ENCODE peak calls at places on chromosomes 5 and 9, in five cellular contexts. M is gastrocnemius medialis, S is hepatocyte, F is Panc1, H is A549. Q is an unnamed sample.

GRCh38 chr9:99457981-99458380 is 235.9 kb downstream of the SEC61B start:
- DNase-seq in F (no peak), S (no peak), M (no peak), H (no peak), Q (no peak)

GRCh38 chr5:34886718-34887117 is 28.6 kb downstream of the RAD1 start:
- DNase-seq in M (no peak), F (no peak), H (no peak), S (no peak), Q (no peak)

GRCh38 chr5:173774212-173774850 is 113.8 kb upstream of the CPEB4 start:
- DNase-seq in M (peak), S (no peak), H (no peak), F (no peak), Q (no peak)

GRCh38 chr9:70539526-70539925 is 125.1 kb upstream of the KLF9 start:
- DNase-seq in F (no peak), H (no peak), M (no peak), S (no peak), Q (no peak)

GRCh38 chr5:180271205-180271604 is 20.7 kb downstream of the MAPK9 start:
- DNase-seq in H (no peak), M (no peak), F (no peak), S (no peak), Q (no peak)

GRCh38 chr5:20300110-20300509 is 312.1 kb upstream of the CDH18 start:
- DNase-seq in M (no peak), S (no peak), H (no peak), F (no peak), Q (no peak)

GRCh38 chr9:109520475-109521132 is 22.5 kb upstream of the PTPN3 start:
- DNase-seq in H (peak), F (peak), M (no peak), S (peak), Q (peak)

GRCh38 chr5:58868931-58869330 is 286.1 kb downstream of the RAB3C start:
- DNase-seq in F (no peak), H (no peak), M (no peak), S (no peak), Q (no peak)

GRCh38 chr5:125756456-125756855 is 666.8 kb upstream of the GRAMD2B start:
- DNase-seq in F (no peak), M (no peak), S (no peak), H (no peak), Q (no peak)

GRCh38 chr9:6109571-6109970 is 94.1 kb upstream of the RANBP6 start:
- DNase-seq in F (no peak), H (no peak), M (no peak), S (no peak), Q (no peak)

GRCh38 chr9:108088916-108089315 is 599.3 kb upstream of the KLF4 start:
- DNase-seq in M (no peak), H (no peak), S (no peak), F (no peak), Q (no peak)

GRCh38 chr9:108095496-108095895 is 605.9 kb upstream of the KLF4 start:
- DNase-seq in F (no peak), M (no peak), S (no peak), H (no peak), Q (no peak)

GRCh38 chr9:108093773-108094675 is 604.5 kb upstream of the KLF4 start:
- DNase-seq in S (peak), F (peak), M (no peak), H (peak), Q (no peak)

GRCh38 chr9:108099854-108100253 is 610.3 kb upstream of the KLF4 start:
- DNase-seq in H (no peak), F (no peak), S (no peak), M (no peak), Q (no peak)

DNA sequence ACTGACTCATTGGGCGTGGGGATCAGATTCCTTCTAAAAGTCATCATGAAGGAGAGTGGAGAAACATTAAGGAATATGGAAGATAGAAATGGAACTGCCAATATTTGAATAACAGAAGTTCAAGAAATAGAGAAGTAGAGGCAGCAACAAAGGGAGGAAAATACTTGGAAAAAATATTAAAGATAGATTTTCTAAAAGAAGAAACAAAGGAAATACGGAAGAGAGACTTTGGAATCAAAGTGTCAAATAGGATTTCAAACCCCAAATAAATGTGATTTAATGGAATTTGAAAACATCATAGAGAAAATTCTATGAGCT is 605.1 kb upstream of the KLF4 start:
- DNase-seq in H (no peak), M (no peak), F (no peak), S (no peak), Q (no peak)
- H3K4me3 ChIP-seq in H (no peak), M (no peak), F (no peak), S (no peak), Q (no peak)

GRCh38 chr9:14133394-14133793 is 180.5 kb downstream of the NFIB start:
- DNase-seq in F (no peak), M (no peak), S (no peak), H (no peak), Q (no peak)

GRCh38 chr9:14132798-14133197 is 181.1 kb downstream of the NFIB start:
- DNase-seq in S (no peak), H (no peak), F (no peak), M (no peak), Q (no peak)

GRCh38 chr9:14139287-14139686 is 174.7 kb downstream of the NFIB start:
- DNase-seq in S (no peak), M (no peak), F (no peak), H (no peak), Q (no peak)

GRCh38 chr9:14136646-14137370 is 177.1 kb downstream of the NFIB start:
- DNase-seq in S (no peak), F (no peak), H (no peak), M (no peak), Q (no peak)

GRCh38 chr9:14136047-14136446 is 177.9 kb downstream of the NFIB start:
- DNase-seq in F (no peak), H (no peak), S (no peak), M (no peak), Q (no peak)
- H3K4me3 ChIP-seq in F (no peak), H (no peak), S (no peak), M (no peak), Q (no peak)

GRCh38 chr5:88691945-88692868 is 190.8 kb downstream of the MEF2C start:
- DNase-seq in M (no peak), F (no peak), H (no peak), S (no peak), Q (no peak)
- H3K4me3 ChIP-seq in M (no peak), F (peak), H (no peak), S (no peak), Q (no peak)

DNA sequence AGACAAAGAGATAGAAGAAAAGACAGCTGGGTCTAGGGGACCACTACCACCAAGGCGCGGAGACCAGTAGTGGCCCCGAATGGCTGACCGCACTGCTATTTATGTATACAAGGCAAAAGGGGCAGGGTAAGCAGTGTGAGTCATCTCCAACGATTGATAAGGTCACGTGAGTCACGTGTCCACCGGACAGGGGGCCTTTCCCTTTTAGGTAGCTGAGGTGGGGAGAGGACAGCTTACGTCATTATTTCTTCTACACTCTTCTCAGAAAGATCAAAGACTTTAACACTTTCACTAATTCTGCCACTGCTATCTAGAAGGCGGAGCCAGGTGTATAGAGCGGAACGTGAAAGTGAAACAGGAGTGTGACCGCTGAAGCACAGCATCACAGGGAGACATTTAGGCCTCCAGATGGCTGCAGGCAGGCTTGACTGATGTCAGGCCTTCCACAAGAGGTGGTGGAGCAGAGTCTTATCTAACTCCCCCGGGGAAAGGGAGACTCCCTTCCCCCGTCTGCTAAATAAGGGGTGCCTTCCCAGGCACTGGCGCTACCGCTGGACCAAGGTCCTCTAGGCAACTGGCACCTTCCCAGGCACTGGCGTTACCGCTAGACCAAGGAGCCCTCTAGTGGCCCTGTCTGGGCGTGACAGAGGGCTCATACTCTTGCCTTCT is 6.1 kb upstream of the PRR16 start:
- DNase-seq in M (peak), S (peak), H (peak), F (peak), Q (no peak)
- H3K4me3 ChIP-seq in M (peak), S (no peak), H (peak), F (peak), Q (peak)

GRCh38 chr5:14595189-14595588 is 13.6 kb downstream of the OTULINL start:
- DNase-seq in M (no peak), F (no peak), S (peak), H (no peak), Q (no peak)

GRCh38 chr5:14594378-14595074 is 12.9 kb downstream of the OTULINL start:
- DNase-seq in S (no peak), H (no peak), M (no peak), F (no peak), Q (no peak)

GRCh38 chr5:14595877-14596276 is 14.3 kb downstream of the OTULINL start:
- DNase-seq in H (no peak), F (no peak), M (no peak), S (no peak), Q (no peak)

GRCh38 chr5:14591548-14591947 is 10.0 kb downstream of the OTULINL start:
- DNase-seq in S (peak), M (no peak), F (no peak), H (no peak), Q (no peak)

DNA sequence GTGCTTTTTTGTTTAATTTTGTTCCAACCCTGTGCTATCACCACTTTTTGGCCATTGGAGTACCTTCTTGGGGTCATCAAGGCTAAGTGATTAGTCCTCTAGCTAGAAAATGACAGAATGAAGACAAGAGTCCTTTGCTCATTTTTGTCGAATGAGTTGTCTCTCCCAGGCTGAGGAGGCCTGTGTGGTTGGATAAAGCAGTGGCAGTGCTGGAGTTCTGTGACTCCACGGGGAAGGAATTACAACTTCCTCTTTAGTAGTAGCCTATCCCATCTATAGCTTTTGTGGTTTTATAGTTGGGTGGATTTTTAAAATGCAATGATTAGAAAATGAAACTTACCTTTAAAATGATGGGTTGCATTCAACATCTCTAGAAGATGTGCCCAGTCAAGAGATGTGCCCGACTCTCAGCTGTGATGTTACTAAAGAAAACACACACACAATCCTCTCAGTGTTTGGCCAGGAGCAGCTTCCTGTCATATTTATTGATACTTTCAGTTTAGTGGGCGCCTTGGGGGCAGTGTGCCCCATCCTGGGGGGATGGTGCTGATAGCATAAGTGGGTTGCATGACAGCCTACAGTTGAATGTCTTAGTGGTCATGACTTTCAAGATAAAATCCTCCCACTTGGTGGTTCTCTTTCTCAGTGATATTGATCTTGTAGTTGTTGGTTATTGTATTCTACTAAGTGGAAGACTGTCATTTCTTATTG is 11.9 kb downstream of the OTULINL start:
- DNase-seq in H (no peak), F (no peak), M (no peak), S (no peak), Q (no peak)
- H3K4me3 ChIP-seq in H (no peak), F (no peak), M (no peak), S (no peak), Q (no peak)

GRCh38 chr5:134539732-134540131 is 14.3 kb downstream of the JADE2 start:
- DNase-seq in S (no peak), F (no peak), H (no peak), M (no peak), Q (no peak)
- H3K4me3 ChIP-seq in S (no peak), F (no peak), H (no peak), M (no peak), Q (no peak)

GRCh38 chr9:92036411-92036746 is 78.8 kb downstream of the SPTLC1 start:
- DNase-seq in H (no peak), M (no peak), S (no peak), F (no peak), Q (no peak)
- H3K4me3 ChIP-seq in H (no peak), M (no peak), S (no peak), F (no peak), Q (no peak)

DNA sequence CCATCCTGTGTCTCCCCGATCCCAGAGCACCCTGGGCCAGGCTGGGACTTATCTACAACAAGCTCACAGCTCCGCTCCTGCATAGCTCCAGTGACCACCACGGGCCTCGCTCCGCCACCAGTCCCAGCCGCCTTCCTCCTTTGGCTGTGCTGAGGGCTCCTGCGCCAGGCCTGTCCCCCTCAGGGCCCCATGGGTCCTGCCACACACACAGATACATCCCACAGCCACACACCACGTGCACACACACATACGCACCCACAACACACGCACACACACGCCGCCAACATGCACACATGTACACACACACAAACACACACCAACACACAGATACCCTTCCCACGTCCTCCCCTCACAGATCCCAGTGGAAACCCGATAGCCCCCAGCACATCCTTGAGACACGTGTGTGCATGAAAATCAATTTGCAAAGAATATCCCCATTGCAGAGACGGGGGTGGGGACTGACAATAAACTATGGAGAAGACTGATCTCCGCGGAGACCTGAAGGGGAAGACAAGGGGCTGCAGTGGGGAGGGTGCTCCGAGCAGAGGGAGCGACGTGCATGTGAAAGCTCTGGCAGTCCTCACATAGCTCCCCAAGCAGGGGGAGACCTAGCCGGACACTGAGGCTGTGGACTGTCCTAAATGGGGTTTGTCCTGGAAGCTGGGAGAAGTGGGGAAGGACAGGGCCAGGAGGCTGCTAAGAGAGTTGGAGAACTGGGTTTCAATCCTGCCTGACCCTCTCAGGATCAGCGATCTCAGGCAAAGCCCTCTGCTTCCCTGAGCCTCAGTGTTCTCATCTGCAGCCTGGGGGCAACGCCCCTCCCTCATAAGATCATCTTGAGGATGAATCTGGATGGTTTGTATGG is 18.4 kb upstream of the LAMC3 start:
- DNase-seq in H (no peak), F (no peak), S (no peak), M (no peak), Q (no peak)
- H3K4me3 ChIP-seq in H (no peak), F (no peak), S (no peak), M (no peak), Q (no peak)

DNA sequence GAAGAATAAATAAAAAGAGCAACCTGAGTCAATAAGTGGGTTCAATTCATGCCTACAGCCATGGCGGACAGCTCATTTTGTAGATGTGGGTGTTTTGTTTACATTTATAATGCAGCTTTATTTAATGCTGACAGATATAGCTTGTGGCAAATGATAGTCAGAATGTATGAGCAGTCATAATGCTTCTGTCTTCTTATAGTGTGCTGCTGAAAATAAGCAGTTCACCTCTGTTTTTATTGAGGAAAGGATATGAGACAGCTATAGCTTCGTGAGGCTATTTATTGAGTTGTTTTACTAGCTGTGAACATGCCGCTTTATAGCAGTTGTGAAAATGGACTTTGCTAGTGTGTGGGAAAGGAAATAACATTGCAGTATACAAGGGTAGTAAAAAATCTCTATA is 147.4 kb downstream of the PBX3 start:
- DNase-seq in F (no peak), S (no peak), M (no peak), H (no peak), Q (no peak)
- H3K4me3 ChIP-seq in F (no peak), S (no peak), M (no peak), H (no peak), Q (no peak)